ENCODE peak calls at places on chromosomes 7 and 10, in eight cellular contexts. F, G, Y, D, O, B, V and T are unnamed samples.

GRCh38 chr7:68295386-68295785 is 1298.8 kb downstream of the TYW1 start:
- DNase-seq in B (no peak), Y (no peak), F (no peak), D (no peak), O (no peak), G (no peak), V (no peak), T (no peak)

GRCh38 chr7:8014399-8014798 is 45.8 kb downstream of the GLCCI1 start:
- DNase-seq in V (no peak), Y (no peak), B (no peak), F (peak; percentile 11), O (no peak), G (no peak), D (no peak), T (no peak)

GRCh38 chr7:51256244-51256781 is 60.3 kb downstream of the COBL start:
- DNase-seq in V (no peak), F (no peak), B (no peak), O (no peak), D (no peak), G (no peak), Y (no peak), T (no peak)

GRCh38 chr7:133853706-133854276 is 273.3 kb upstream of the LRGUK start:
- DNase-seq in O (peak; percentile 33), D (no peak), V (peak; percentile 71), G (no peak), Y (no peak), B (peak; percentile 34), F (peak; percentile 96), T (peak; percentile 31)

GRCh38 chr10:98478430-98479222 is 31.9 kb upstream of the HPS1 start:
- DNase-seq in B (no peak), F (no peak), D (no peak), Y (no peak), G (no peak), V (no peak), O (peak; percentile 23), T (no peak)

GRCh38 chr10:77513783-77514331 is 123.8 kb downstream of the KCNMA1 start:
- DNase-seq in V (peak; percentile 50), F (peak; percentile 48), D (peak; percentile 42), O (no peak), B (no peak), G (no peak), Y (no peak), T (peak; percentile 75)

GRCh38 chr7:151140826-151141225 is 26.7 kb downstream of the GBX1 start:
- DNase-seq in G (no peak), B (no peak), D (no peak), O (no peak), F (no peak), Y (no peak), V (no peak), T (no peak)

GRCh38 chr7:80187279-80187678 is 52.6 kb downstream of the GNAI1 start:
- DNase-seq in Y (no peak), F (no peak), B (no peak), O (no peak), G (no peak), V (no peak), D (no peak), T (no peak)

GRCh38 chr10:121104476-121105111 is 253.4 kb downstream of the WDR11 start:
- DNase-seq in B (no peak), O (no peak), V (peak; percentile 5), F (no peak), Y (no peak), G (no peak), D (no peak), T (no peak)

GRCh38 chr7:131385039-131385605 is 57.4 kb downstream of the MKLN1 start:
- DNase-seq in Y (no peak), F (no peak), B (no peak), O (no peak), V (no peak), G (no peak), D (no peak), T (no peak)

GRCh38 chr10:45239642-45240041 is 75.8 kb downstream of the OR13A1 start:
- DNase-seq in O (no peak), F (no peak), B (no peak), V (no peak), Y (no peak), D (no peak), G (no peak), T (no peak)

GRCh38 chr7:43943702-43944187 is 17.5 kb downstream of the UBE2D4 start:
- DNase-seq in D (no peak), F (no peak), B (no peak), Y (no peak), G (no peak), V (no peak), O (no peak), T (no peak)

GRCh38 chr7:28608226-28608625 is 195.9 kb downstream of the CREB5 start:
- DNase-seq in O (no peak), B (no peak), V (no peak), D (no peak), F (no peak), Y (no peak), G (no peak), T (no peak)

GRCh38 chr7:41835977-41836530 is 133.2 kb upstream of the INHBA start:
- DNase-seq in V (no peak), G (no peak), Y (no peak), O (no peak), D (no peak), F (no peak), B (no peak), T (no peak)

GRCh38 chr7:44887293-44887692 is 2.0 kb upstream of the PURB start:
- DNase-seq in B (no peak), F (no peak), D (no peak), V (no peak), O (no peak), G (no peak), Y (no peak), T (no peak)

GRCh38 chr10:307659-308058 is 172.4 kb downstream of the ZMYND11 start:
- DNase-seq in O (no peak), D (no peak), B (no peak), G (no peak), V (no peak), F (no peak), Y (no peak), T (no peak)

GRCh38 chr10:74174533-74174932 is 23.5 kb downstream of the ADK start:
- DNase-seq in D (no peak), O (no peak), Y (no peak), G (no peak), F (no peak), B (no peak), V (peak; percentile 63), T (peak; percentile 50)

GRCh38 chr10:60480865-60481563 is 91.3 kb upstream of the ANK3 start:
- DNase-seq in V (no peak), Y (no peak), B (no peak), F (peak; percentile 33), D (no peak), O (no peak), G (no peak), T (peak; percentile 60)

GRCh38 chr7:92758796-92759431 is 77.5 kb downstream of the CDK6 start:
- DNase-seq in D (no peak), Y (no peak), O (no peak), F (no peak), V (no peak), B (no peak), G (no peak), T (no peak)

GRCh38 chr10:79246606-79247275 is 100.5 kb upstream of the PPIF start:
- DNase-seq in Y (no peak), D (peak; percentile 84), O (no peak), F (no peak), B (peak; percentile 42), V (no peak), G (no peak), T (no peak)

GRCh38 chr7:90570373-90570959 is 25.7 kb upstream of the CDK14 start:
- DNase-seq in Y (no peak), F (no peak), O (no peak), B (no peak), G (no peak), D (no peak), V (peak; percentile 48), T (no peak)

GRCh38 chr10:74624501-74624900 is 201.9 kb upstream of the KAT6B start:
- DNase-seq in B (no peak), O (no peak), D (no peak), F (no peak), V (no peak), G (no peak), Y (no peak), T (no peak)

GRCh38 chr10:121510201-121510771 is 88.0 kb downstream of the FGFR2 start:
- DNase-seq in O (no peak), Y (no peak), G (no peak), F (no peak), D (no peak), B (no peak), V (no peak), T (no peak)

GRCh38 chr10:110508806-110509544 is 11.3 kb downstream of the DUSP5 start:
- DNase-seq in F (no peak), O (no peak), D (peak; percentile 59), G (no peak), V (no peak), Y (no peak), B (no peak), T (no peak)

GRCh38 chr10:3904419-3904975 is 119.5 kb upstream of the KLF6 start:
- DNase-seq in B (no peak), V (no peak), D (no peak), O (no peak), F (no peak), Y (no peak), G (no peak), T (no peak)

GRCh38 chr7:44100458-44101303 is 3.5 kb upstream of the AEBP1 start:
- DNase-seq in Y (no peak), F (no peak), V (no peak), G (no peak), O (no peak), B (no peak), D (no peak), T (peak; percentile 59)

GRCh38 chr10:12717981-12718707 is 283.4 kb downstream of the CCDC3 start:
- DNase-seq in B (no peak), G (no peak), O (no peak), D (no peak), F (peak; percentile 28), V (peak; percentile 57), Y (no peak), T (no peak)